ENCODE peak calls at places on chromosomes 4 and X, in five cellular contexts. A is B cell, M is Peyer's patch, N is A549, X is left ventricle myocardium inferior. D is an unnamed sample.

GRCh38 chrX:103211012-103211715 is 3.7 kb upstream of the BEX4 start:
- DNase-seq in M (peak; percentile 71), N (peak; percentile 12), X (no peak), A (no peak), D (no peak)

GRCh38 chr4:77309496-77309895 is 152.5 kb downstream of the CCNG2 start:
- DNase-seq in N (no peak), M (no peak), X (no peak), A (no peak), D (no peak)

GRCh38 chr4:52572936-52573485 is 86.1 kb downstream of the USP46 start:
- DNase-seq in X (no peak), M (no peak), A (no peak), N (no peak), D (no peak)

GRCh38 chrX:13463608-13464007 is 105.8 kb upstream of the EGFL6 start:
- DNase-seq in M (peak; percentile 62), A (no peak), N (no peak), X (peak; percentile 38), D (no peak)

GRCh38 chrX:103614999-103615398 is 7.2 kb downstream of the TCEAL3 start:
- DNase-seq in M (no peak), X (no peak), N (no peak), A (no peak), D (no peak)

GRCh38 chr4:39899291-39899690 is 78.4 kb downstream of the PDS5A start:
- DNase-seq in M (no peak), A (no peak), X (no peak), N (no peak), D (no peak)

GRCh38 chr4:7403001-7403400 is 31.7 kb downstream of the PSAPL1 start:
- DNase-seq in X (peak; percentile 29), N (no peak), A (no peak), M (no peak), D (no peak)

GRCh38 chr4:626201-627091 is 1.1 kb downstream of the PDE6B start:
- DNase-seq in M (no peak), A (no peak), X (peak; percentile 3), N (no peak), D (no peak)

GRCh38 chr4:37687666-37688065 is 1.5 kb upstream of the RELL1 start:
- DNase-seq in X (no peak), A (no peak), N (no peak), M (no peak), D (no peak)

GRCh38 chr4:47478799-47479198 is 6.3 kb upstream of the ATP10D start:
- DNase-seq in X (no peak), A (no peak), N (no peak), M (no peak), D (no peak)

GRCh38 chr4:24736066-24736465 is 59.3 kb upstream of the SOD3 start:
- DNase-seq in X (no peak), N (no peak), A (no peak), M (no peak), D (no peak)

GRCh38 chrX:109384569-109385174 is 97.2 kb downstream of the GUCY2F start:
- DNase-seq in X (no peak), M (no peak), A (no peak), N (no peak), D (no peak)

GRCh38 chr4:26141916-26142638 is 178.7 kb upstream of the RBPJ start:
- DNase-seq in X (peak; percentile 38), N (no peak), A (no peak), M (peak; percentile 73), D (no peak)

GRCh38 chrX:12443534-12444098 is 305.3 kb downstream of the FRMPD4 start:
- DNase-seq in M (no peak), X (no peak), N (no peak), A (no peak), D (no peak)

GRCh38 chr4:61202100-61202637 is 2.0 kb downstream of the ADGRL3 start:
- DNase-seq in X (peak; percentile 18), M (peak; percentile 43), N (no peak), A (peak; percentile 20), D (no peak)
- TF ChIP-seq CTCF in X (no peak), M (no peak), N (no peak), A (no peak), D (no peak)

GRCh38 chr4:71189471-71189870 is 149.3 kb upstream of the SLC4A4 start:
- DNase-seq in A (no peak), N (no peak), M (no peak), X (no peak), D (no peak)

GRCh38 chr4:71187399-71188196 is 151.2 kb upstream of the SLC4A4 start:
- DNase-seq in M (peak; percentile 52), X (peak; percentile 23), N (peak; percentile 23), A (peak; percentile 46), D (peak; percentile 68)

GRCh38 chr4:71186566-71187398 is 152.0 kb upstream of the SLC4A4 start:
- DNase-seq in A (peak; percentile 74), X (peak; percentile 63), M (peak; percentile 66), N (peak; percentile 29), D (peak; percentile 84)

GRCh38 chr4:71188951-71189350 is 149.9 kb upstream of the SLC4A4 start:
- DNase-seq in N (no peak), M (no peak), X (no peak), A (no peak), D (no peak)

GRCh38 chr4:71188197-71188625 is 150.6 kb upstream of the SLC4A4 start:
- DNase-seq in A (no peak), X (no peak), N (no peak), M (no peak), D (no peak)
- TF ChIP-seq CTCF in A (no peak), X (no peak), N (no peak), M (no peak), D (no peak)

GRCh38 chrX:151801980-151802379 is 67.4 kb downstream of the CNGA2 start:
- DNase-seq in A (no peak), X (no peak), M (no peak), N (peak; percentile 21), D (no peak)
- TF ChIP-seq CTCF in A (no peak), X (no peak), M (peak; percentile 19), N (peak; percentile 17), D (no peak)

GRCh38 chr4:98786866-98787265 is 128.5 kb upstream of the TSPAN5 start:
- DNase-seq in N (no peak), X (no peak), M (no peak), A (no peak), D (no peak)
- TF ChIP-seq CTCF in N (peak; percentile 21), X (no peak), M (no peak), A (no peak), D (no peak)

DNA sequence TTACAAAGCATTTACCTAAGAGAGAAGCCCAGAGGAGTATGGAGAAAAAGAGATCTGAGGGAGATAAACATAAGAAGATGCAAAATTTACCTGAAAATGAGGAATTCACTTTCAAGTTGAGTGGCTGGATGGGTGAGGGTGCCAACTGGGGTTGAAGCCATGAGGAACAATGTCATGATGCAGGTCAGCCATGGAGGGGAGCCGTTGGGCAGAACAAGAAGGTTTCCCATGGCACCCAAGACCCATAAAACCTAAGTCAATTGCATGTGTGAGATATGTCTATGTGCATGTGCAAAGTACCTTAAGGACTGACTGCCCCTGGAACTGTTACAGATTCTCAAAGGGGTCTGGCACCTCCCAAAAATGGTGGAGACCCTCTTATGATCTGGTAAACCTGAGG is 46.6 kb upstream of the PRRG1 start:
- DNase-seq in A (no peak), N (no peak), M (no peak), X (peak; percentile 12), D (no peak)
- TF ChIP-seq CTCF in A (no peak), N (no peak), M (peak; percentile 50), X (peak; percentile 58), D (peak; percentile 36)

D was measured in upper lobe of right lung.